ENCODE peak calls at places on chromosomes 3 and 15, in six cellular contexts. B is H1, G is A549, U is IMR-90, D is HepG2, Q is GM12878. S is an unnamed sample.

GRCh38 chr3:129688310-129688895 is 81.9 kb upstream of the PLXND1 start:
- DNase-seq in B (peak; percentile 19), Q (no peak), D (peak; percentile 78), G (no peak), U (peak; percentile 74), S (peak; percentile 38)

GRCh38 chr15:100947760-100948429 is 28.7 kb downstream of the LRRK1 start:
- DNase-seq in D (no peak), Q (no peak), B (no peak), U (peak; percentile 56), G (no peak), S (no peak)

GRCh38 chr3:126509565-126510322 is 7.8 kb downstream of the UROC1 start:
- DNase-seq in B (no peak), D (no peak), U (no peak), Q (no peak), G (no peak), S (no peak)

GRCh38 chr15:91537868-91538267 is 315.6 kb upstream of the SLCO3A1 start:
- DNase-seq in Q (no peak), D (no peak), G (no peak), U (no peak), B (no peak), S (no peak)

GRCh38 chr15:84929795-84930371 is 45.4 kb downstream of the SLC28A1 start:
- DNase-seq in D (peak; percentile 90), U (peak; percentile 72), B (no peak), G (peak; percentile 71), Q (no peak), S (peak; percentile 53)

GRCh38 chr15:49225572-49226281 is 55.7 kb downstream of the GALK2 start:
- DNase-seq in B (peak; percentile 71), U (peak; percentile 60), D (no peak), Q (no peak), G (no peak), S (peak; percentile 14)

GRCh38 chr15:80856809-80857377 is 77.7 kb downstream of the CEMIP start:
- DNase-seq in D (peak; percentile 97), U (no peak), B (no peak), Q (no peak), G (peak; percentile 51), S (no peak)

GRCh38 chr3:135325096-135325495 is 530.0 kb downstream of the EPHB1 start:
- DNase-seq in U (no peak), G (no peak), D (no peak), Q (no peak), B (no peak), S (no peak)

GRCh38 chr15:88882745-88883144 is 12.6 kb downstream of the HAPLN3 start:
- DNase-seq in U (peak; percentile 62), B (no peak), D (no peak), Q (no peak), G (no peak), S (no peak)

GRCh38 chr3:190048831-190049541 is 71.7 kb downstream of the P3H2 start:
- DNase-seq in B (no peak), Q (no peak), G (no peak), U (peak; percentile 83), D (no peak), S (peak; percentile 17)

GRCh38 chr3:193262707-193263106 is 21.7 kb downstream of the PLAAT1 start:
- DNase-seq in D (no peak), U (no peak), G (no peak), Q (no peak), B (no peak), S (no peak)

GRCh38 chr3:127217594-127218456 is 24.9 kb downstream of the PRR23E start:
- DNase-seq in D (no peak), Q (no peak), G (no peak), U (peak; percentile 1), B (no peak), S (no peak)

GRCh38 chr3:137121704-137122314 is 164.0 kb downstream of the IL20RB start:
- DNase-seq in D (peak; percentile 31), Q (peak; percentile 8), G (no peak), B (no peak), U (peak; percentile 44), S (peak; percentile 33)

GRCh38 chr15:74265046-74265639 is 29.0 kb downstream of the CCDC33 start:
- DNase-seq in D (peak; percentile 12), Q (no peak), B (peak; percentile 27), G (no peak), U (peak; percentile 18), S (no peak)

GRCh38 chr3:65647369-65647768 is 391.3 kb downstream of the MAGI1 start:
- DNase-seq in U (no peak), B (no peak), Q (no peak), D (no peak), G (no peak), S (no peak)

GRCh38 chr15:40766194-40766830 is 2.4 kb downstream of the GCHFR start:
- DNase-seq in Q (no peak), U (peak; percentile 28), D (no peak), G (no peak), B (no peak), S (peak; percentile 57)

GRCh38 chr3:185656321-185656840 is 70.3 kb downstream of the SENP2 start:
- DNase-seq in D (no peak), U (peak; percentile 99), G (no peak), Q (no peak), B (no peak), S (no peak)

GRCh38 chr15:39300451-39301153 is 280.3 kb upstream of the THBS1 start:
- DNase-seq in Q (no peak), G (peak; percentile 15), B (no peak), U (peak; percentile 66), D (no peak), S (no peak)

GRCh38 chr3:194294199-194294887 is 56.8 kb downstream of the CPN2 start:
- DNase-seq in U (no peak), B (no peak), D (no peak), G (no peak), Q (no peak), S (peak; percentile 47)

GRCh38 chr3:149199474-149199873 is 22.2 kb downstream of the CP start:
- DNase-seq in G (no peak), B (no peak), Q (no peak), D (no peak), U (peak; percentile 68), S (no peak)

GRCh38 chr3:155202626-155203025 is 90.9 kb downstream of the STRIT1 start:
- DNase-seq in Q (no peak), B (no peak), G (no peak), U (peak; percentile 54), D (no peak), S (no peak)

GRCh38 chr15:40338921-40339620 is 1.7 kb downstream of the CCDC9B start:
- DNase-seq in B (no peak), D (peak; percentile 85), G (peak; percentile 67), U (peak; percentile 93), Q (no peak), S (no peak)

GRCh38 chr15:49627407-49627877 is 6.6 kb downstream of the DTWD1 start:
- DNase-seq in D (peak; percentile 30), B (no peak), U (peak; percentile 96), G (peak; percentile 2), Q (no peak), S (no peak)

DNA sequence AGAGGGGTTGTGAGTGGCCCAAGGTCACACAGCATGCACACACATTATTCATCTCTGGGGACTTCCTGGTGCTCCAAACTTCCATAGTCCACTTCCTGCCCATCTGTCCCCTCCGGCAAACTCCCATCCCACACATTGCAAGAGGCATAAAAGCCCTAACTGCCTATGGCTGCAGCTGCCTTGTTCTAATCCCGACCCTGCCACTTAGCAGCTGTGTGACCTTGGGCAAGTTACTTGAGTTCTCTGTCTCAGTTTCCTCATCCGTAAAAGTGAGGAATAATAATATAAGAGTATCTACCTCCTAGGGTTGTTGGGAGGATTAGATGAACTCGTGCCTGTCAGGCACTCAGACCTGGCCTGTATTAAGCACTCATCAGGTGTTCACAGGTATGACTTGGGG is 84.2 kb downstream of the SMAD6 start:
- DNase-seq in B (no peak), G (no peak), Q (no peak), U (no peak), D (no peak), S (no peak)
- TF ChIP-seq RFX5 in B (no peak), G (no peak), Q (no peak), U (no peak), D (no peak), S (no peak)

GRCh38 chr3:39705351-39705900 is 104.0 kb upstream of the MYRIP start:
- DNase-seq in G (no peak), U (no peak), B (no peak), Q (no peak), D (no peak), S (no peak)

GRCh38 chr3:39712413-39713048 is 96.9 kb upstream of the MYRIP start:
- DNase-seq in B (no peak), Q (no peak), U (no peak), G (no peak), D (no peak), S (no peak)

GRCh38 chr3:39707314-39707909 is 102.0 kb upstream of the MYRIP start:
- DNase-seq in Q (no peak), B (no peak), G (peak; percentile 30), U (peak; percentile 10), D (peak; percentile 13), S (peak; percentile 59)
- TF ChIP-seq RFX5 in Q (no peak), B (no peak), G (no peak), U (no peak), D (no peak), S (no peak)

DNA sequence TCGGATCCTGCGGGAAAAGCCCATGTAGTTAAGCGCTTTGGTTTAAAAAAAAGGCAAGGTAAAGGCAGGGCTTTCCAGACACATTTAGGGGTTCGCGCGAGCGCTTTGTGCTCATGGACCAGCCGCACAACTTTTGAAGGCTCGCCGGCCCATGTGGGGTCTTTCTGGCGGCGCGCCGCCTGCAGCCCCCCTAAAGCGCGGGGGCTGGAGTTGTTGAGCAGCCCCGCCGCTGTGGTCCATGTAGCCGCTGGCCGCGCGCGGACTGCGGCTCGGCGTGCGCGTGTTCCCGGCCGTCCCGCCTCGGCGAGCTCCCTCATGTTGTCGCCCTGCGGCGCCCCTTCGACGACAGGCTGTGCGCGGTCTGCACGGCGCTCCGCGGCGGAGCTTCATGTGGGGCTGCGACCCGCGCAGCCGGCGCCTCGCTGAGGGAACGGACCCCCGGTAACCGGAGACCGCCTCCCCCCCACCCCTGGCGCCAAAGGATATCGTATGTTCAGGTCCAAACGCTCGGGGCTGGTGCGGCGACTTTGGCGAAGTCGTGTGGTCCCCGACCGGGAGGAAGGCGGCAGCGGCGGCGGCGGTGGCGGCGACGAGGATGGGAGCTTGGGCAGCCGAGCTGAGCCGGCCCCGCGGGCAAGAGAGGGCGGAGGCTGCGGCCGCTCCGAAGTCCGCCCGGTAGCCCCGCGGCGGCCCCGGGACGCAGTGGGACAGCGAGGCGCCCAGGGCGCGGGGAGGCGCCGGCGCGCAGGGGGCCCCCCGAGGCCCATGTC is 919 bp downstream of the SMAD6 start:
- DNase-seq in Q (no peak), B (no peak), G (no peak), U (no peak), D (no peak), S (peak; percentile 63)
- TF ChIP-seq RFX5 in Q (no peak), B (no peak), G (no peak), U (no peak), D (no peak), S (no peak)

GRCh38 chr15:48025118-48025517 is 95.7 kb upstream of the SLC24A5 start:
- DNase-seq in U (peak; percentile 2), D (no peak), B (no peak), G (no peak), Q (no peak), S (no peak)
- TF ChIP-seq RFX5 in U (no peak), D (no peak), B (no peak), G (no peak), Q (no peak), S (no peak)

GRCh38 chr3:172530566-172530965 is 7.3 kb upstream of the TNFSF10 start:
- DNase-seq in Q (no peak), D (no peak), U (peak; percentile 76), B (no peak), G (no peak), S (no peak)
- TF ChIP-seq RFX5 in Q (no peak), D (no peak), U (no peak), B (no peak), G (no peak), S (no peak)